ENCODE peak calls at places on chromosomes 5 and 9, in ten cellular contexts. S is fibroblast of mammary gland, D is coronary artery, Y is natural killer cell, K is gastrocnemius medialis, N is fibroblast of lung, G is astrocyte, L is tibial nerve, P is cardiac fibroblast, J is GM23338. M is an unnamed sample.
A peak's percentile ranks its signal among the peaks of the same experiment; 100 is the strongest.

GRCh38 chr5:956941-957729 is 51.5 kb upstream of the NKD2 start:
- DNase-seq in N (peak; percentile 93), D (peak; percentile 69), L (no peak), Y (peak; percentile 49), K (no peak), P (peak; percentile 93), G (peak; percentile 92), J (peak; percentile 34), S (peak; percentile 86), M (no peak)

GRCh38 chr5:180133551-180133950 is 62.0 kb upstream of the RNF130 start:
- DNase-seq in K (no peak), Y (no peak), N (no peak), J (no peak), D (no peak), S (no peak), L (no peak), G (no peak), P (no peak), M (no peak)

GRCh38 chr5:171571663-171572062 is 152.2 kb downstream of the FGF18 start:
- DNase-seq in P (peak; percentile 57), L (no peak), S (peak; percentile 86), D (no peak), G (peak; percentile 45), Y (no peak), J (no peak), K (no peak), N (peak; percentile 65), M (no peak)

GRCh38 chr5:51731641-51732040 is 348.4 kb downstream of the ISL1 start:
- DNase-seq in D (no peak), L (no peak), G (no peak), K (no peak), P (peak; percentile 5), S (peak; percentile 0), N (no peak), J (no peak), Y (no peak), M (no peak)

GRCh38 chr9:101063192-101063591 is 34.7 kb downstream of the PLPPR1 start:
- DNase-seq in N (no peak), Y (no peak), D (no peak), L (no peak), S (no peak), P (no peak), K (no peak), J (no peak), G (no peak), M (no peak)

GRCh38 chr5:154464435-154464834 is 13.6 kb downstream of the HAND1 start:
- DNase-seq in P (no peak), G (no peak), L (no peak), N (no peak), K (no peak), J (no peak), S (no peak), D (no peak), Y (no peak), M (no peak)

GRCh38 chr5:140243855-140244254 is 59.0 kb downstream of the PFDN1 start:
- DNase-seq in K (no peak), L (no peak), G (no peak), D (no peak), S (no peak), Y (no peak), N (no peak), J (no peak), P (no peak), M (no peak)

GRCh38 chr5:147981074-147981473 is 74.7 kb upstream of the C5orf46 start:
- DNase-seq in P (no peak), G (no peak), K (no peak), D (no peak), S (no peak), L (no peak), N (no peak), J (no peak), Y (no peak), M (no peak)

GRCh38 chr5:141338538-141339306 is at the start of gene PCDHGA2:
- DNase-seq in P (peak; percentile 54), L (no peak), G (peak; percentile 28), N (peak; percentile 48), D (no peak), Y (no peak), K (no peak), J (peak; percentile 81), S (peak; percentile 68), M (no peak)

GRCh38 chr9:97514531-97514930 is 13.1 kb downstream of the TMOD1 start:
- DNase-seq in G (no peak), D (no peak), P (no peak), N (no peak), Y (no peak), K (peak; percentile 77), J (no peak), S (no peak), L (no peak), M (no peak)

GRCh38 chr5:179224741-179225140 is 120.5 kb downstream of the ADAMTS2 start:
- DNase-seq in L (no peak), S (no peak), K (no peak), D (peak; percentile 54), J (no peak), N (no peak), Y (no peak), G (no peak), P (no peak), M (no peak)

GRCh38 chr9:37575511-37575914 is 667 bp downstream of the FBXO10 start:
- DNase-seq in G (no peak), D (no peak), L (no peak), N (no peak), S (no peak), K (no peak), P (no peak), Y (no peak), J (peak; percentile 19), M (no peak)

GRCh38 chr9:95108777-95109176 is 208.7 kb downstream of the FANCC start:
- DNase-seq in N (no peak), J (no peak), P (no peak), K (no peak), S (no peak), L (no peak), Y (no peak), G (no peak), D (no peak), M (no peak)

GRCh38 chr9:128323192-128323730 is 622 bp downstream of the COQ4 start:
- DNase-seq in G (peak; percentile 34), Y (no peak), S (peak; percentile 47), K (no peak), P (no peak), J (no peak), D (no peak), N (peak; percentile 44), L (no peak), M (no peak)

GRCh38 chr9:96420468-96421219 is 2.5 kb upstream of the ZNF367 start:
- DNase-seq in N (peak; percentile 97), L (no peak), S (peak; percentile 95), J (peak; percentile 89), K (no peak), Y (no peak), G (peak; percentile 96), D (peak; percentile 75), P (peak; percentile 95), M (no peak)

GRCh38 chr9:96883922-96884321 is 29.6 kb upstream of the ZNF782 start:
- DNase-seq in P (peak; percentile 22), D (no peak), Y (no peak), K (peak; percentile 50), L (no peak), N (no peak), G (no peak), S (no peak), J (no peak), M (no peak)

GRCh38 chr5:165882099-165882498 is 2376.7 kb downstream of the MAT2B start:
- DNase-seq in K (no peak), D (no peak), Y (no peak), P (no peak), J (no peak), G (no peak), L (no peak), S (no peak), N (no peak), M (no peak)

GRCh38 chr9:74804018-74804385 is 83.7 kb downstream of the TRPM6 start:
- DNase-seq in G (no peak), P (no peak), N (peak; percentile 7), J (no peak), D (no peak), L (no peak), K (no peak), S (no peak), Y (no peak), M (no peak)

DNA sequence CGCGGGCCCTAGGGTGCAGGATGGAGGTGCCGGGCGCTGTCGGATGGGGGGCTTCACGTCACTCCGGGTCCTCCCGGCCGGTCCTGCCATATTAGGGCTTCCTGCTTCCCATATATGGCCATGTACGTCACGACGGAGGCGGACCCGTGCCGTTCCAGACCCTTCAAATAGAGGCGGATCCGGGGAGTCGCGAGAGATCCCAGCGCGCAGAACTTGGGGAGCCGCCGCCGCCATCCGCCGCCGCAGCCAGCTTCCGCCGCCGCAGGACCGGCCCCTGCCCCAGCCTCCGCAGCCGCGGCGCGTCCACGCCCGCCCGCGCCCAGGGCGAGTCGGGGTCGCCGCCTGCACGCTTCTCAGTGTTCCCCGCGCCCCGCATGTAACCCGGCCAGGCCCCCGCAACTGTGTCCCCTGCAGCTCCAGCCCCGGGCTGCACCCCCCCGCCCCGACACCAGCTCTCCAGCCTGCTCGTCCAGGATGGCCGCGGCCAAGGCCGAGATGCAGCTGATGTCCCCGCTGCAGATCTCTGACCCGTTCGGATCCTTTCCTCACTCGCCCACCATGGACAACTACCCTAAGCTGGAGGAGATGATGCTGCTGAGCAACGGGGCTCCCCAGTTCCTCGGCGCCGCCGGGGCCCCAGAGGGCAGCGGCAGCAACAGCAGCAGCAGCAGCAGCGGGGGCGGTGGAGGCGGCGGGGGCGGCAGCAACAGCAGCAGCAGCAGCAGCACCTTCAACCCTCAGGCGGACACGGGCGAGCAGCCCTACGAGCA is at the start of gene EGR1:
- DNase-seq in P (peak; percentile 97), L (peak; percentile 92), K (peak; percentile 89), N (peak; percentile 91), G (peak; percentile 85), J (peak; percentile 98), S (peak; percentile 89), Y (peak; percentile 92), D (peak; percentile 97), M (peak; percentile 58)
- TF ChIP-seq CTCF in P (peak; percentile 6), L (no peak), K (no peak), N (no peak), G (no peak), J (no peak), S (no peak), Y (peak; percentile 31), D (no peak), M (no peak)

GRCh38 chr5:160685695-160686094 is 166.3 kb downstream of the ATP10B start:
- DNase-seq in P (no peak), N (no peak), Y (no peak), L (no peak), S (peak; percentile 0), J (peak; percentile 75), D (no peak), K (no peak), G (no peak), M (no peak)
- TF ChIP-seq CTCF in P (no peak), N (no peak), Y (no peak), L (peak; percentile 32), S (peak; percentile 7), J (peak; percentile 82), D (no peak), K (no peak), G (no peak), M (no peak)

GRCh38 chr9:35079426-35080341 is at the start of gene FANCG:
- DNase-seq in Y (peak; percentile 62), S (peak; percentile 91), K (peak; percentile 86), P (peak; percentile 93), J (peak; percentile 98), G (peak; percentile 85), D (peak; percentile 92), L (peak; percentile 69), N (peak; percentile 93), M (peak; percentile 80)
- TF ChIP-seq CTCF in Y (no peak), S (no peak), K (no peak), P (no peak), J (no peak), G (no peak), D (no peak), L (no peak), N (no peak), M (no peak)

GRCh38 chr5:142826093-142826492 is 55.9 kb downstream of the ARHGAP26 start:
- DNase-seq in Y (no peak), L (no peak), J (no peak), G (no peak), N (no peak), S (peak; percentile 44), P (no peak), D (no peak), K (no peak), M (no peak)
- TF ChIP-seq CTCF in Y (no peak), L (no peak), J (no peak), G (no peak), N (no peak), S (no peak), P (no peak), D (no peak), K (no peak), M (no peak)